ENCODE peak calls at places on chromosome 9, in six cellular contexts. M is substantia nigra, Z is right atrium auricular region, D is iPS-NIHi11, G is germinal center, R is skeletal muscle cell. Y is an unnamed sample.

GRCh38 chr9:126160067-126160853 is 166.4 kb upstream of the MVB12B start:
- DNase-seq in M (no peak), Z (no peak), D (no peak), G (no peak), R (no peak), Y (no peak)

GRCh38 chr9:33263936-33264472 is 504 bp downstream of the BAG1 start:
- DNase-seq in M (peak), Z (peak), D (no peak), G (peak), R (no peak), Y (no peak)

GRCh38 chr9:36770025-36770424 is 197.3 kb downstream of the MELK start:
- DNase-seq in M (no peak), Z (no peak), D (no peak), G (no peak), R (no peak), Y (no peak)

GRCh38 chr9:129422843-129423700 is 197.8 kb downstream of the C9orf50 start:
- DNase-seq in M (no peak), Z (no peak), D (no peak), G (no peak), R (no peak), Y (no peak)

GRCh38 chr9:80885894-80886293 is 803.5 kb downstream of the TLE1 start:
- DNase-seq in M (peak), Z (no peak), D (no peak), G (no peak), R (no peak), Y (no peak)

GRCh38 chr9:18981471-18982245 is 51.4 kb downstream of the SAXO1 start:
- DNase-seq in M (no peak), Z (no peak), D (no peak), G (no peak), R (no peak), Y (no peak)

GRCh38 chr9:19938990-19939736 is 150.3 kb upstream of the SLC24A2 start:
- DNase-seq in M (no peak), Z (no peak), D (no peak), G (no peak), R (no peak), Y (no peak)

GRCh38 chr9:93594041-93594756 is 17.8 kb downstream of the PHF2 start:
- DNase-seq in M (no peak), Z (peak), D (peak), G (no peak), R (no peak), Y (no peak)

GRCh38 chr9:17636359-17636758 is 57.5 kb downstream of the SH3GL2 start:
- DNase-seq in M (no peak), Z (no peak), D (no peak), G (no peak), R (no peak), Y (no peak)

Y was measured in iPS DF 19.7.